ENCODE peak calls at places on chromosome 6, in seven cellular contexts. O, E, C, B, D, S and H are unnamed samples.

GRCh38 chr6:131858765-131859490 is 51.1 kb downstream of the ENPP1 start:
- DNase-seq in E (no peak), C (no peak), D (no peak), B (no peak), S (no peak), O (no peak), H (no peak)

GRCh38 chr6:156279306-156279969 is 497.7 kb upstream of the ARID1B start:
- DNase-seq in E (no peak), S (peak; percentile 9), C (no peak), D (peak; percentile 77), B (no peak), O (no peak), H (no peak)

GRCh38 chr6:41073203-41073967 is 611 bp downstream of the NFYA start:
- DNase-seq in C (peak; percentile 92), S (peak; percentile 80), O (peak; percentile 77), B (no peak), D (peak; percentile 74), E (peak; percentile 71), H (peak; percentile 79)

GRCh38 chr6:146526192-146526591 is 17.4 kb upstream of the RAB32 start:
- DNase-seq in B (no peak), D (no peak), O (no peak), C (no peak), S (peak; percentile 35), E (no peak), H (no peak)

GRCh38 chr6:103122766-103123601 is 1729.5 kb downstream of the GRIK2 start:
- DNase-seq in E (no peak), S (peak; percentile 28), D (peak; percentile 49), B (no peak), C (no peak), O (peak; percentile 58), H (no peak)

GRCh38 chr6:66496659-66497058 is 789.6 kb upstream of the EYS start:
- DNase-seq in B (no peak), O (no peak), C (no peak), S (no peak), E (no peak), D (no peak), H (no peak)

GRCh38 chr6:5175195-5175594 is 85.6 kb downstream of the LYRM4 start:
- DNase-seq in C (no peak), O (no peak), E (no peak), S (peak; percentile 30), B (no peak), D (no peak), H (no peak)

GRCh38 chr6:31780507-31781243 is 3.5 kb upstream of the VWA7 start:
- DNase-seq in O (no peak), D (no peak), B (no peak), C (no peak), S (no peak), E (no peak), H (no peak)

GRCh38 chr6:11769816-11770545 is 8.6 kb downstream of the ADTRP start:
- DNase-seq in B (no peak), C (no peak), D (no peak), E (no peak), O (no peak), S (no peak), H (no peak)

GRCh38 chr6:43570876-43571441 is 4.9 kb downstream of the XPO5 start:
- DNase-seq in S (no peak), O (no peak), C (no peak), D (no peak), B (peak; percentile 46), E (no peak), H (no peak)

GRCh38 chr6:109466212-109466923 is 10.8 kb upstream of the MICAL1 start:
- DNase-seq in D (no peak), C (no peak), S (no peak), B (no peak), E (no peak), O (no peak), H (no peak)

GRCh38 chr6:70811788-70812187 is 144.1 kb downstream of the SMAP1 start:
- DNase-seq in O (no peak), S (no peak), E (no peak), C (no peak), D (no peak), B (no peak), H (no peak)

GRCh38 chr6:82205793-82206425 is 41.6 kb downstream of the IBTK start:
- DNase-seq in C (no peak), E (no peak), S (peak; percentile 30), O (no peak), D (peak; percentile 41), B (peak; percentile 23), H (no peak)

GRCh38 chr6:161233986-161234620 is 39.8 kb downstream of the AGPAT4 start:
- DNase-seq in B (peak; percentile 63), E (no peak), S (peak; percentile 71), O (no peak), C (peak; percentile 90), D (no peak), H (no peak)

GRCh38 chr6:88477411-88477810 is 311.3 kb upstream of the CNR1 start:
- DNase-seq in D (no peak), S (no peak), O (no peak), E (no peak), C (no peak), B (no peak), H (no peak)

GRCh38 chr6:108716801-108717791 is 131.1 kb upstream of the ARMC2 start:
- DNase-seq in O (no peak), D (no peak), S (no peak), C (peak; percentile 65), B (no peak), E (no peak), H (no peak)

GRCh38 chr6:10585232-10585887 is 64.2 kb downstream of the GCNT2 start:
- DNase-seq in B (no peak), S (no peak), E (no peak), C (no peak), D (no peak), O (no peak), H (no peak)

GRCh38 chr6:149014631-149015171 is 267.9 kb downstream of the UST start:
- DNase-seq in D (no peak), E (no peak), C (no peak), O (no peak), B (no peak), S (no peak), H (no peak)

GRCh38 chr6:82022614-82023102 is 224.9 kb downstream of the IBTK start:
- DNase-seq in C (no peak), E (no peak), D (no peak), B (no peak), O (no peak), S (no peak), H (no peak)

GRCh38 chr6:48757661-48758060 is 646.7 kb upstream of the PTCHD4 start:
- DNase-seq in S (no peak), O (no peak), B (no peak), D (no peak), E (no peak), C (no peak), H (no peak)

GRCh38 chr6:147941143-147941542 is 401.5 kb upstream of the SASH1 start:
- DNase-seq in C (no peak), E (no peak), D (no peak), B (no peak), S (no peak), O (no peak), H (no peak)

GRCh38 chr6:110476046-110476849 is at the start of gene SLC22A16:
- DNase-seq in B (no peak), C (no peak), D (peak; percentile 15), E (no peak), O (no peak), S (no peak), H (no peak)

GRCh38 chr6:104349191-104349590 is 510.5 kb downstream of the HACE1 start:
- DNase-seq in S (no peak), D (no peak), O (no peak), B (no peak), C (no peak), E (no peak), H (no peak)

GRCh38 chr6:129513471-129513870 is 196.5 kb downstream of the ARHGAP18 start:
- DNase-seq in D (no peak), O (no peak), B (no peak), S (no peak), C (no peak), E (no peak), H (no peak)

GRCh38 chr6:28683945-28684538 is 158.4 kb downstream of the GPX5 start:
- DNase-seq in D (peak; percentile 57), B (no peak), S (peak; percentile 43), O (no peak), E (no peak), C (no peak), H (no peak)

GRCh38 chr6:5599112-5599511 is 337.8 kb downstream of the FARS2 start:
- DNase-seq in B (no peak), D (no peak), S (no peak), C (no peak), E (no peak), O (no peak), H (no peak)

GRCh38 chr6:129543981-129544380 is 166.0 kb downstream of the ARHGAP18 start:
- DNase-seq in E (no peak), S (no peak), B (no peak), O (no peak), D (no peak), C (no peak), H (no peak)

GRCh38 chr6:127516676-127517273 is 2.4 kb downstream of the MTCL3 start:
- DNase-seq in D (peak; percentile 89), B (no peak), O (no peak), C (no peak), E (peak; percentile 30), S (peak; percentile 88), H (no peak)

GRCh38 chr6:36596359-36596758 is 2.2 kb downstream of the SRSF3 start:
- DNase-seq in D (no peak), C (no peak), E (no peak), B (no peak), O (no peak), S (no peak), H (no peak)